ENCODE peak calls at places on chromosomes 12 and 14, in five cellular contexts. V, D, J, S and P are unnamed samples.
A peak's percentile ranks its signal among the peaks of the same experiment; 100 is the strongest.

GRCh38 chr12:69851976-69852375 is 26.9 kb downstream of the MYRFL start:
- DNase-seq in J (no peak), D (no peak), S (no peak), V (no peak), P (no peak)

GRCh38 chr12:17108877-17109520 is 503.0 kb upstream of the LMO3 start:
- DNase-seq in J (no peak), V (no peak), S (no peak), D (no peak), P (no peak)

GRCh38 chr12:123056053-123056452 is 75.6 kb downstream of the ARL6IP4 start:
- DNase-seq in V (no peak), J (peak; percentile 67), S (no peak), D (no peak), P (no peak)

GRCh38 chr12:70393787-70394519 is 27.9 kb downstream of the KCNMB4 start:
- DNase-seq in D (no peak), V (no peak), J (no peak), S (no peak), P (peak; percentile 65)

GRCh38 chr14:40123816-40124215 is 691.6 kb upstream of the FBXO33 start:
- DNase-seq in S (peak; percentile 44), V (no peak), J (no peak), D (no peak), P (peak; percentile 5)

GRCh38 chr12:117587646-117588287 is 226.3 kb upstream of the NOS1 start:
- DNase-seq in J (peak; percentile 59), D (peak; percentile 48), S (peak; percentile 62), V (peak; percentile 81), P (peak; percentile 65)

GRCh38 chr14:55849833-55850232 is 268.4 kb upstream of the PELI2 start:
- DNase-seq in D (no peak), S (no peak), V (no peak), J (no peak), P (no peak)

GRCh38 chr12:95694148-95694547 is 96.4 kb downstream of the NTN4 start:
- DNase-seq in D (peak; percentile 63), V (no peak), J (peak; percentile 53), S (no peak), P (no peak)

GRCh38 chr12:91262023-91262676 is 79.5 kb upstream of the DCN start:
- DNase-seq in J (no peak), S (no peak), D (no peak), V (no peak), P (no peak)

GRCh38 chr14:72254940-72255472 is 322.8 kb downstream of the RGS6 start:
- DNase-seq in D (no peak), J (no peak), V (no peak), S (no peak), P (no peak)

GRCh38 chr14:99757331-99758070 is 35.7 kb upstream of the EML1 start:
- DNase-seq in D (no peak), S (no peak), V (no peak), J (no peak), P (peak; percentile 91)

DNA sequence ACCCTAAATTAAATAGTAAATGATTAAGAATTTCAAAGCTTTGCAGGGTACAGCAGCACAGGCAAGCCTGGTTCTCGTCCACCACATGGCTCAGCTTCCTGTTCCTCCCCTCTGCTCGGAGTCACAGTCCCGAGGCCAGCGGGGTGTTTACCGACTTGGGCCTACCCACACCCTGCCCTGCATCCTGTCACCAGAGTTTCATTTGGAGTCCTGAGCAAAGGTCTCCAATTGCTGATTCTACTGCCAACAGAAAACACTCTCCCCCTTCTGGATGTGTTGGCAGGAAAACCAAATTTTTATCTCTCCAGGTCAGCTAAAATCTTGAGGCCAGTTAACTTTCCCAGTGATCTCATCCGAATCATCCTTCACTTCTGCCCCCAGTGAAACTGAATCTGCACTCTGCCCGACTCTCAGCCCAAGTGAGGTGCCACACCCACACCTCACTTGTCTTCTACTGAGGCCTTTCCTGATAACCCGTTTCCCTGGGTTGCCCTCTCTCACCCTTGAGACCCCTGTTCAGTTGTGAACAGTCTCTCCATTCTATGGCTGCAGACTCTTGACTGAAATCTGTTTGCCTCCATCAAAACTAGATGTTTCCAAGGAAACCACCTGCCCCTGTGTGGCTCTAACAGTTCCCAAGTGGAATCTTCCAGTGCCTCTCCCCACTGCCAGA is 71.2 kb downstream of the VCPKMT start:
- DNase-seq in S (peak; percentile 96), D (peak; percentile 91), V (no peak), J (peak; percentile 80), P (peak; percentile 51)
- TF ChIP-seq CTCF in S (no peak), D (no peak), V (no peak), J (no peak), P (no peak)

GRCh38 chr12:57737467-57738141 is 938 bp downstream of the AGAP2 start:
- DNase-seq in V (peak; percentile 54), J (no peak), D (no peak), S (no peak), P (no peak)
- TF ChIP-seq CTCF in V (no peak), J (no peak), D (no peak), S (peak; percentile 17), P (peak; percentile 12)

DNA sequence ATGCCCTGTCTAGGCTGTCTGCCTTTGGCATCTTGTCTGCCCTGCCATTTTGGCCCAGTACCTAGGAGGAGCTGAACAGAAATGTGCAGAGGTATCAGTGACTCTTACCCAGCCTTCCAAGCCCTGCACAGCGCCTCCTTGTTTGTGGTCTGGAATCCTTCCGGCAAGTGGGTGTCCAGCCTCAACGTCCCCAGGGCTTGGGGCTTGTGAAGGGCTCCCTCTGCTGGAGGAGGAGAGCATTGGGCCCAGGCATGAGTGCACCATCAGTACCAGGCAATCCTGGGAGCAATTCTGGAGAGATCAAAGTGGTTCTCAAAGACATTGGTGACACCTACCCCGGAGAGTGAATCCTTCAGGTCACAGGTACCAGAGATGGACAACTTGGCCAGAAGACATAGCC is 2.4 kb upstream of the TCL1B start:
- DNase-seq in V (peak; percentile 75), S (no peak), J (no peak), D (peak; percentile 16), P (peak; percentile 20)
- TF ChIP-seq CTCF in V (peak; percentile 67), S (peak; percentile 74), J (peak; percentile 65), D (peak; percentile 39), P (peak; percentile 14)

DNA sequence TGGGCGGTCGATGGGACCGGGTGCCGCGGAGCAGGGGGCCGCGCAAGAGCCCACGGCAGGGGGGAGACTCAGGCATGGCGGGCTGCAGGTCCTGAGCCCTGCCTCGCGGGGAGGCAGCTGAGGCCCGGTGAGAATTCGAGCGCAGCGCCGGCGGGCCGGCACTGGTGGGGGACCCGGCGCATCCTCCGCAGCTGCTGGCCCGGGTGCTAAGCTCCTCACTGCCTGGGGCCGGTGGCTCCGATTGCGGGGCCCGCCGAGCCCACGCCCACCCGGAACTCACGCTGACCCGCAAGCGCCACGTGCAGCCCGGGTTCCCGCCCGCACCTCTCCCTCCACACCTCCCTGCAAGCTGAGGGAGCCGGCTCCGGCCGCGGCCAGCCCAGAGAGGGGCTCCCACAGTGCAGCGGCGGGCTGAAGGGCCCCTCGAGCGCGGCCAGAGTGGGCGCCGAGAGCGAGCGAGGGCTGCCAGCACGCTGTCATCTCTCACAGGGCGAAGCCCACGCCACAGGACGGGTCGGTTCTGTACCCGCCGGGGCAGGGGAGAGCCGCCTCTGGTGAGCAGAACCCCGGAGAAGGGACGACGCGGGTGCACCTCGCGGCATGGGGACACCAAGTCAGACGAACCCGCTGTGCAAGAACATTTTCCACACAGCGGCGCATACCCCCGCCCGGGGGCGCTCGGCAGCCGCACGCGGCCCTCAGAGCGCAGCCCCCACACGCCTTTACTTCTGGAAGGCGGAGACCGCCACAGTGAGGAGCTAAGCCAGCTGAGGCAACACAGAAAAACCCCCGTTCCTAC is 1.2 kb upstream of the SIVA1 start:
- DNase-seq in V (no peak), D (no peak), S (no peak), J (no peak), P (no peak)
- TF ChIP-seq CTCF in V (no peak), D (no peak), S (no peak), J (no peak), P (no peak)

DNA sequence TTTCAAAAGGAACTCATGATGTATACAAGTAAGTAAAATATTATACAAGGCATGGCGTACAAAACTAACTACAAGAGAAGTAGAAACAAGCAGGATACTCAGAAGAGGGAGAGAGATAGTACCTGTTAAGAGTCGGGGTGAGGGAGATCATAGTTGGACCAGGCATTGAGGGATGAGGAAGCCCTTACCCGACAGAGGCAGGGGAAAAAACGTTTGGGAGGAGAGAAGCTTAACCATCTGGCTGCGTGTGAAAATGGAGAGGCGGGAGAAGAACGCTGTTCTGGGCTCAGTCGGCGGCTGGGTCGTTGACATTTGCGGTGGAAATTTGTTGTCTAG is 575 bp upstream of the FMNL3 start:
- DNase-seq in J (no peak), S (no peak), V (no peak), D (no peak), P (no peak)
- TF ChIP-seq CTCF in J (no peak), S (no peak), V (no peak), D (no peak), P (no peak)

DNA sequence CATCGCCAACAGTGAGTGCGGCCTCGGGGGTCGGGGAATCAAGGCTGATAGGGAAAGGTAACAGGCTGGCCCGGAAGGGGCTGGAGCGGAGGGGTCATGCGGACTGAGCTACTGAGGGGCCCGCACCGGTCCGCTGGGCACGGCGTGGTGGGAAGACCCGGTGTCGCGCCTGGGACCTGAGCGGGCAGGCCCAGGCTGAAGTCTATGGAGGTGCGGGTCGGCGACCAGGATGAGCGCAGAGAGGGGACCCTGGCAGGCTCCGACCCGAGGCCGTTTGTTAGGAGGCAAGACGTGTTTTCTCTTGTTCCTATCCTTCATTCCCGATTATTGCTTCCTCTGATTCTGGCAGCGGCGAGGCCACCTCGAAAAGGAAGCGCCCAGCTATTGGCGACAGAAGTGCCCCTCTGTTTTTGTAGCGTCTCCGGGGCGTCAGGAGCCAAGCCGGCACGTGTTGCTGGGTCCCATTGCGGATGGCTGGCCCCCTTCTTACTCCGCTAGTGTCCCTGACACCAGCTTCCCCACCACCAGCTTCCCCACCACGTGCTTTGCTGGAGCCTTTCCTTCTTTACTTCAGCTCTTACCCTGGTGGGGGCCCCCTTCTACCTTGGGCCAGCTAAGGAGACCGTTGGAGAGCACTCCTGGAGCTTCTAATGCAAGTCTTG is 587 bp downstream of the PA2G4 start:
- DNase-seq in V (peak; percentile 26), J (peak; percentile 30), S (no peak), D (no peak), P (peak; percentile 21)
- TF ChIP-seq CTCF in V (no peak), J (no peak), S (no peak), D (no peak), P (no peak)

DNA sequence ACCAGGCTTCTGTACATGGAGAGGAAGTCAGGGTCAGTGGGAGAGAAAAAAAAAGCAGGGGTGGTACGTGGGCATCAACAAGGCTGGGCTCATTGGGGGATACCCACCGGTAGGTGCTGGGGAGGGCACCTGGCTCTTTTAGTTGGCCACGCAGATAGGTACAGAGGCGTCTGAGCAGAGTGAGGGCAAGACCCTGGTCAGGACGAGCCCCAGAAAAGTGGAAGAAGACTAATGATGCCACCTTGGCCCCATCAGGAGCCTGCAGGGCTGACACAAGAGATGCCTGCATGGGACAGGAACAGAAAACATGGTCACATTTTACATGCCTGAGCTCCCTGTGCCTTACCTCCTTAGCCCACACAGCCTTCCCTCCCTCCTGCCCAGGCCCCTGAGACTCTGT is 29.7 kb downstream of the TEP1 start:
- DNase-seq in D (no peak), V (no peak), S (no peak), J (no peak), P (no peak)
- TF ChIP-seq CTCF in D (no peak), V (no peak), S (no peak), J (no peak), P (no peak)

DNA sequence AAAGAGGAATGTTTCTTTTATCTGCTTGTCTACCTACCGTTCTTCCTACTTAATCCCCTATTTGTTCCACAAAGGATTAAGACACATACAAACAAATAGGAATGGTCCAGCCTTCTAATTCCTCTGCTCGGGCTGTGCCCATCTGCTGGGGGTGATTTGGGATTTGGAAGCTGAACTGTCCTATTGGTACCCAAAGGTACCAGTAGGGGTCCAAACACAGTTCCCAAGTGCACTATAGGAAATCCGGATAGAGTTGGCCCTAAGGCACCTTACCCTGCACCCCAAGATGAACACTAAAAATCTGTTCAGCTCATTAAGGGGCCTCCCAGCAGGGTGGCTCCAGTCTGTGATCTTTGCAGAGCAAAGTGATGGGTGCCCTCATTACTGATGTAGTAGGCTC is 566.9 kb downstream of the NRXN3 start:
- DNase-seq in J (no peak), V (no peak), D (no peak), S (no peak), P (no peak)
- TF ChIP-seq CTCF in J (no peak), V (no peak), D (no peak), S (no peak), P (no peak)